ENCODE peak calls at places on chromosome 16, in seven cellular contexts. M, D, Q, W, V, B and G are unnamed samples.

GRCh38 chr16:68444058-68444657 is 4.2 kb downstream of the SMPD3 start:
- DNase-seq in M (no peak), Q (no peak), D (no peak), W (peak), B (peak), V (no peak), G (no peak)

GRCh38 chr16:55641430-55642056 is 14.2 kb upstream of the SLC6A2 start:
- DNase-seq in V (no peak), Q (no peak), M (no peak), D (no peak), B (no peak), W (no peak), G (no peak)

GRCh38 chr16:50457423-50457822 is 88.6 kb upstream of the BRD7 start:
- DNase-seq in V (no peak), Q (no peak), W (no peak), B (no peak), M (no peak), D (no peak), G (no peak)

GRCh38 chr16:89545831-89546574 is 14.5 kb upstream of the RPL13 start:
- DNase-seq in M (no peak), W (no peak), B (no peak), D (no peak), Q (no peak), V (no peak), G (no peak)

GRCh38 chr16:29926675-29927522 is 873 bp upstream of the KCTD13 start:
- DNase-seq in M (no peak), D (no peak), Q (no peak), B (no peak), W (peak), V (no peak), G (no peak)

GRCh38 chr16:67847064-67847861 is at the start of gene CENPT:
- DNase-seq in D (no peak), W (peak), V (peak), M (peak), Q (no peak), B (peak), G (peak)

GRCh38 chr16:57283956-57284205 is 591 bp downstream of the PLLP start:
- DNase-seq in M (no peak), V (no peak), Q (no peak), D (no peak), B (no peak), W (no peak), G (no peak)

GRCh38 chr16:3145151-3145550 is 10.3 kb downstream of the ZNF213 start:
- DNase-seq in Q (no peak), M (no peak), V (no peak), D (no peak), B (no peak), W (no peak), G (no peak)

GRCh38 chr16:22397459-22397858 is 23.0 kb upstream of the CDR2 start:
- DNase-seq in V (no peak), B (peak), D (no peak), M (no peak), Q (no peak), W (peak), G (no peak)

GRCh38 chr16:9072806-9073341 is 18.6 kb upstream of the HAPSTR1 start:
- DNase-seq in V (peak), Q (no peak), W (peak), M (no peak), B (peak), D (no peak), G (peak)

GRCh38 chr16:54936086-54936978 is 5.7 kb downstream of the IRX5 start:
- DNase-seq in D (no peak), W (peak), Q (peak), M (no peak), B (peak), V (no peak), G (peak)

GRCh38 chr16:51880776-51881175 is 666.2 kb downstream of the TOX3 start:
- DNase-seq in D (no peak), M (no peak), V (no peak), W (peak), Q (no peak), B (peak), G (no peak)

GRCh38 chr16:68764866-68765265 is 27.8 kb downstream of the CDH1 start:
- DNase-seq in D (no peak), W (no peak), Q (no peak), V (no peak), B (no peak), M (no peak), G (peak)

GRCh38 chr16:5064915-5065314 is 841 bp downstream of the C16orf89 start:
- DNase-seq in V (no peak), Q (no peak), B (peak), W (no peak), M (no peak), D (no peak), G (no peak)

GRCh38 chr16:3509470-3509928 is 8.7 kb downstream of the CLUAP1 start:
- DNase-seq in V (peak), M (peak), D (no peak), Q (no peak), W (peak), B (peak), G (no peak)

GRCh38 chr16:59510008-59510424 is 775.9 kb upstream of the GOT2 start:
- DNase-seq in M (no peak), W (peak), B (no peak), V (no peak), D (no peak), Q (peak), G (no peak)

GRCh38 chr16:12089492-12090161 is 113.1 kb downstream of the SNX29 start:
- DNase-seq in Q (peak), W (no peak), M (peak), B (peak), D (no peak), V (peak), G (peak)

GRCh38 chr16:31477220-31478216 is 5.4 kb upstream of the SLC5A2 start:
- DNase-seq in B (no peak), W (no peak), D (no peak), V (peak), Q (no peak), M (peak), G (peak)

GRCh38 chr16:74874912-74875311 is 100.3 kb upstream of the FA2H start:
- DNase-seq in W (no peak), M (no peak), V (no peak), D (no peak), Q (peak), B (no peak), G (no peak)

GRCh38 chr16:25279491-25279890 is 21.8 kb upstream of the ZKSCAN2 start:
- DNase-seq in B (no peak), V (no peak), D (no peak), M (no peak), W (no peak), Q (no peak), G (no peak)

GRCh38 chr16:11283820-11284248 is 2.7 kb upstream of the PRM1 start:
- DNase-seq in B (no peak), V (no peak), W (no peak), M (no peak), Q (no peak), D (no peak), G (no peak)

GRCh38 chr16:74275031-74275636 is 21.5 kb upstream of the PSMD7 start:
- DNase-seq in B (peak), W (peak), Q (no peak), D (peak), V (no peak), M (peak), G (no peak)

GRCh38 chr16:9658586-9658985 is 523.6 kb downstream of the GRIN2A start:
- DNase-seq in D (no peak), M (no peak), V (no peak), W (no peak), Q (no peak), B (no peak), G (no peak)

GRCh38 chr16:52861614-52862022 is 191.1 kb downstream of the CHD9NB start:
- DNase-seq in Q (no peak), W (no peak), B (no peak), D (peak), V (no peak), M (no peak), G (no peak)

GRCh38 chr16:1985466-1986150 is 1.6 kb downstream of the GFER start:
- DNase-seq in B (no peak), M (no peak), W (no peak), V (no peak), D (no peak), Q (no peak), G (no peak)

GRCh38 chr16:85248857-85249256 is 136.6 kb upstream of the CIBAR2 start:
- DNase-seq in B (no peak), Q (no peak), M (no peak), D (no peak), W (no peak), V (no peak), G (no peak)